ENCODE peak calls at places on chromosomes 5 and 9, in ten cellular contexts. T is hepatocyte, K is WERI-Rb-1, Q is left lung, J is upper lobe of right lung, M is keratinocyte, S is heart right ventricle, G is uterus, F is heart left ventricle, O is HCT116. Z is an unnamed sample.

GRCh38 chr9:88532320-88532719 is 2.7 kb upstream of the NXNL2 start:
- DNase-seq in T (peak; percentile 66), K (no peak), Q (no peak), J (no peak), M (no peak), S (peak; percentile 19), G (peak; percentile 77), F (peak; percentile 45), O (no peak), Z (peak; percentile 29)

GRCh38 chr5:146365618-146366017 is 27.0 kb downstream of the POU4F3 start:
- DNase-seq in T (no peak), K (no peak), Q (no peak), J (no peak), M (no peak), S (no peak), G (no peak), F (no peak), O (no peak), Z (no peak)

GRCh38 chr9:130191068-130191748 is 19.0 kb downstream of the NCS1 start:
- DNase-seq in T (no peak), K (no peak), Q (no peak), J (no peak), M (no peak), S (no peak), G (no peak), F (no peak), O (no peak), Z (no peak)

GRCh38 chr9:126468141-126468825 is 141.7 kb downstream of the MVB12B start:
- DNase-seq in T (no peak), K (no peak), Q (peak; percentile 82), J (peak; percentile 49), M (no peak), S (no peak), G (no peak), F (no peak), O (no peak), Z (no peak)

GRCh38 chr5:95664204-95664786 is 17.7 kb downstream of the RFESD start:
- DNase-seq in T (peak; percentile 49), K (no peak), Q (no peak), J (no peak), M (no peak), S (no peak), G (no peak), F (no peak), O (peak; percentile 29), Z (peak; percentile 58)

GRCh38 chr9:113756476-113757198 is 119.5 kb upstream of the ZNF618 start:
- DNase-seq in T (no peak), K (no peak), Q (no peak), J (no peak), M (no peak), S (no peak), G (no peak), F (no peak), O (no peak), Z (no peak)

GRCh38 chr9:121865884-121866283 is 214.4 kb downstream of the DAB2IP start:
- DNase-seq in T (no peak), K (no peak), Q (no peak), J (no peak), M (no peak), S (no peak), G (no peak), F (no peak), O (no peak), Z (no peak)

GRCh38 chr5:72464071-72464470 is 43.1 kb downstream of the ZNF366 start:
- DNase-seq in T (no peak), K (no peak), Q (no peak), J (no peak), M (peak; percentile 59), S (no peak), G (no peak), F (no peak), O (no peak), Z (peak; percentile 87)

GRCh38 chr9:92722386-92723298 is 42.0 kb downstream of the BICD2 start:
- DNase-seq in T (no peak), K (no peak), Q (no peak), J (no peak), M (no peak), S (no peak), G (no peak), F (no peak), O (no peak), Z (no peak)

GRCh38 chr5:8081179-8081578 is 212.2 kb downstream of the MTRR start:
- DNase-seq in T (no peak), K (no peak), Q (no peak), J (no peak), M (no peak), S (no peak), G (no peak), F (no peak), O (no peak), Z (no peak)

GRCh38 chr5:79143684-79144379 is 32.2 kb downstream of the BHMT start:
- DNase-seq in T (peak; percentile 33), K (peak; percentile 25), Q (no peak), J (no peak), M (peak; percentile 64), S (no peak), G (no peak), F (no peak), O (peak; percentile 66), Z (peak; percentile 92)

GRCh38 chr9:16221350-16221749 is 649.1 kb downstream of the BNC2 start:
- DNase-seq in T (no peak), K (no peak), Q (no peak), J (no peak), M (no peak), S (peak; percentile 45), G (no peak), F (peak; percentile 42), O (no peak), Z (no peak)

GRCh38 chr5:2129581-2130272 is 247.0 kb upstream of the IRX4 start:
- DNase-seq in T (no peak), K (no peak), Q (no peak), J (no peak), M (no peak), S (no peak), G (no peak), F (no peak), O (no peak), Z (no peak)

GRCh38 chr9:98118640-98119601 is at the start of gene TRIM14:
- DNase-seq in T (peak; percentile 84), K (peak; percentile 74), Q (peak; percentile 94), J (peak; percentile 93), M (no peak), S (peak; percentile 66), G (peak; percentile 54), F (peak; percentile 49), O (peak; percentile 18), Z (peak; percentile 26)

DNA sequence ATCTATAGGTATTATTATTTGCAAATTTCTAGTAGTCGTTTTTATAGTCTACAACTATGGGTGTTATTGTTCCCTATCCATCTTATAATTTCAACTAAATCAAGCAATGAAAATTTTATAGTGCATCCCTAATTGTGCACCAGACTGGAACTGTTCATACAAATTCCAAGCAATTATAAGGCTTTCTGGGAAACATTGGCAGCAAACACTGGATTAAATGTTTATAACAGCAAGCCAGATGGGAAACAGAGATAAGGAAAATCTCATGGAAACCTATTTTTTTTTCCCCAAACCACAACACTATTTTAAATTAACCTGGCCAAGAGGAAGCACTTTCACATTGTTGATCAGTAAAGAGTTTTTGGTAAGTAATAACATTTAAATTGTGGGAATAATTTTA is 524.3 kb downstream of the RASEF start:
- DNase-seq in T (no peak), K (no peak), Q (no peak), J (no peak), M (no peak), S (no peak), G (no peak), F (no peak), O (no peak), Z (no peak)
- TF ChIP-seq CTCF in T (no peak), K (no peak), Q (no peak), J (no peak), M (no peak), S (no peak), G (no peak), F (no peak), O (no peak), Z (no peak)

GRCh38 chr5:98787131-98787719 is 13.8 kb downstream of the RGMB start:
- DNase-seq in T (no peak), K (no peak), Q (no peak), J (no peak), M (no peak), S (no peak), G (no peak), F (peak; percentile 26), O (no peak), Z (no peak)
- H3K36me3 ChIP-seq in T (no peaks in the 10 kb centered on the region), K (peaks cover 29% of the 10 kb centered on the region), Q (peaks cover 4% of the 10 kb centered on the region), J (no peaks in the 10 kb centered on the region), M (peaks cover 19% of the 10 kb centered on the region), S (no peaks in the 10 kb centered on the region), G (no peaks in the 10 kb centered on the region), F (no peaks in the 10 kb centered on the region), O (peaks cover 3% of the 10 kb centered on the region), Z (peaks cover 2% of the 10 kb centered on the region)

GRCh38 chr9:37327553-37327952 is 94.9 kb upstream of the GRHPR start:
- DNase-seq in T (no peak), K (peak; percentile 17), Q (no peak), J (no peak), M (no peak), S (no peak), G (no peak), F (no peak), O (no peak), Z (no peak)

GRCh38 chr9:37325778-37326177 is 96.7 kb upstream of the GRHPR start:
- DNase-seq in T (no peak), K (no peak), Q (no peak), J (no peak), M (no peak), S (no peak), G (no peak), F (no peak), O (no peak), Z (peak; percentile 7)

GRCh38 chr9:37328561-37329227 is 93.8 kb upstream of the GRHPR start:
- DNase-seq in T (no peak), K (no peak), Q (no peak), J (no peak), M (no peak), S (no peak), G (no peak), F (no peak), O (no peak), Z (no peak)

GRCh38 chr9:37324261-37324683 is 98.2 kb upstream of the GRHPR start:
- DNase-seq in T (no peak), K (peak; percentile 42), Q (peak; percentile 12), J (no peak), M (no peak), S (no peak), G (no peak), F (no peak), O (no peak), Z (no peak)

GRCh38 chr9:37324691-37325490 is 97.6 kb upstream of the GRHPR start:
- DNase-seq in T (no peak), K (peak; percentile 44), Q (no peak), J (no peak), M (no peak), S (no peak), G (no peak), F (no peak), O (no peak), Z (no peak)
- H3K4me3 ChIP-seq in T (no peak overlapping the region), K (peak overlapping the region; percentile 38), Q (no peak overlapping the region), J (no peak overlapping the region), M (no peak overlapping the region), S (no peak overlapping the region), G (no peak overlapping the region), F (no peak overlapping the region), O (no peak overlapping the region), Z (no peak overlapping the region)

DNA sequence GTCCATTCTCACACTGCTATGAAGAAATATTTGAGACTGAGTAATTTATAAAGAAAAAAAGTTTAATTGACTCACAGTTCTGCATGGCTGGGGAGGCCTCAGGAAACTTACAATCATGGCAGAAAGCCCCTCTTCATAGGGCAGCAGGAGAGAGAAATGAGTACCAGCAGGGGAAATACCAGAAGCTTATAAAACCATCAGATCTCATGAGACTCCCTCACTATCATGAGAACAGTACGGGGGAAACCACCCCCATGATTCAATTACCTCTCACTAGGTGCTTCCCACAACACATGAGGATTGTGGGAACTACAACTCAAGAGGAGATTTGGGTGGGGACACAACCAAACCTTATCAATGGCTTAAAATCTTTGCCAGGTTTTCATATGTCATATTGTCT is 20.3 kb upstream of the TENT4A start:
- DNase-seq in T (no peak), K (no peak), Q (no peak), J (no peak), M (no peak), S (no peak), G (no peak), F (no peak), O (no peak), Z (no peak)
- TF ChIP-seq CTCF in T (no peak), K (no peak), Q (no peak), J (no peak), M (no peak), S (no peak), G (no peak), F (no peak), O (no peak), Z (no peak)